ENCODE peak calls at places on chromosomes 16 and 17, in eight cellular contexts. E is ascending aorta, M is left lung, V is ovary, W is astrocyte, Y is H9, K is neural progenitor cell, S is BE2C. D is an unnamed sample.

GRCh38 chr17:11241611-11242226 is 706 bp downstream of the SHISA6 start:
- DNase-seq in E (no peak), M (no peak), V (no peak), W (no peak), Y (peak; percentile 72), K (no peak), S (no peak), D (no peak)

GRCh38 chr17:27326585-27326984 is 32.7 kb downstream of the WSB1 start:
- DNase-seq in E (no peak), M (no peak), V (no peak), W (no peak), Y (no peak), K (no peak), S (no peak), D (no peak)

GRCh38 chr17:80789356-80789902 is 202.2 kb upstream of the CHMP6 start:
- DNase-seq in E (no peak), M (peak; percentile 30), V (no peak), W (peak; percentile 89), Y (peak; percentile 19), K (no peak), S (peak; percentile 84), D (no peak)

GRCh38 chr16:27827765-27828164 is 235.7 kb downstream of the GSG1L start:
- DNase-seq in E (no peak), M (no peak), V (no peak), W (no peak), Y (no peak), K (no peak), S (no peak), D (no peak)

GRCh38 chr16:31386157-31386984 is 6.8 kb upstream of the ITGAD start:
- DNase-seq in E (no peak), M (no peak), V (no peak), W (peak; percentile 61), Y (no peak), K (no peak), S (no peak), D (no peak)

GRCh38 chr16:49464093-49464492 is 90.5 kb downstream of the C16orf78 start:
- DNase-seq in E (no peak), M (peak; percentile 5), V (no peak), W (no peak), Y (no peak), K (no peak), S (no peak), D (no peak)

GRCh38 chr16:84532299-84532724 is 27.9 kb upstream of the MEAK7 start:
- DNase-seq in E (no peak), M (peak; percentile 55), V (peak; percentile 69), W (peak; percentile 98), Y (peak; percentile 77), K (peak; percentile 90), S (no peak), D (no peak)

GRCh38 chr17:1673041-1673790 is 11.5 kb downstream of the PRPF8 start:
- DNase-seq in E (no peak), M (no peak), V (no peak), W (no peak), Y (no peak), K (no peak), S (no peak), D (no peak)

GRCh38 chr16:85464342-85465305 is 148.5 kb upstream of the GSE1 start:
- DNase-seq in E (no peak), M (no peak), V (no peak), W (no peak), Y (no peak), K (no peak), S (no peak), D (no peak)

GRCh38 chr17:12521416-12521815 is 144.3 kb upstream of the MYOCD start:
- DNase-seq in E (no peak), M (no peak), V (no peak), W (no peak), Y (no peak), K (no peak), S (no peak), D (no peak)

GRCh38 chr17:20930065-20930760 is 112.6 kb downstream of the USP22 start:
- DNase-seq in E (no peak), M (no peak), V (no peak), W (peak; percentile 42), Y (no peak), K (no peak), S (no peak), D (no peak)

GRCh38 chr17:601462-602303 is 113.0 kb downstream of the VPS53 start:
- DNase-seq in E (no peak), M (no peak), V (no peak), W (peak; percentile 76), Y (no peak), K (no peak), S (peak; percentile 85), D (no peak)

GRCh38 chr16:8505327-8505991 is 84.9 kb downstream of the TMEM114 start:
- DNase-seq in E (no peak), M (no peak), V (no peak), W (no peak), Y (no peak), K (peak; percentile 32), S (no peak), D (no peak)

GRCh38 chr17:3602499-3602898 is 6.7 kb downstream of the TRPV1 start:
- DNase-seq in E (no peak), M (no peak), V (no peak), W (no peak), Y (peak; percentile 75), K (peak; percentile 77), S (peak; percentile 35), D (no peak)

GRCh38 chr16:66427036-66427446 is at the start of gene BEAN1:
- DNase-seq in E (no peak), M (no peak), V (peak; percentile 53), W (no peak), Y (no peak), K (peak; percentile 81), S (no peak), D (no peak)

GRCh38 chr16:54402270-54402669 is 115.7 kb upstream of the IRX3 start:
- DNase-seq in E (no peak), M (no peak), V (no peak), W (no peak), Y (no peak), K (no peak), S (no peak), D (no peak)

GRCh38 chr17:5438716-5439445 is at the start of gene C1QBP:
- DNase-seq in E (peak; percentile 29), M (peak; percentile 92), V (peak; percentile 96), W (peak; percentile 75), Y (peak; percentile 97), K (peak; percentile 96), S (peak; percentile 79), D (peak; percentile 88)

GRCh38 chr16:8430401-8430800 is 159.9 kb downstream of the TMEM114 start:
- DNase-seq in E (no peak), M (no peak), V (no peak), W (no peak), Y (no peak), K (no peak), S (no peak), D (no peak)

GRCh38 chr17:1229891-1230571 is 40.2 kb upstream of the BHLHA9 start:
- DNase-seq in E (no peak), M (no peak), V (no peak), W (no peak), Y (no peak), K (no peak), S (no peak), D (no peak)

GRCh38 chr17:40556198-40556661 is 9.0 kb downstream of the CCR7 start:
- DNase-seq in E (no peak), M (no peak), V (no peak), W (no peak), Y (no peak), K (no peak), S (no peak), D (no peak)
- H3K4me1 ChIP-seq in E (no peaks in the 10 kb centered on the region), M (peaks cover 76% of the 10 kb centered on the region), V (peaks cover 60% of the 10 kb centered on the region), W (peaks cover 49% of the 10 kb centered on the region), Y (no peaks in the 10 kb centered on the region), K (peaks cover 11% of the 10 kb centered on the region), S (peaks cover 32% of the 10 kb centered on the region), D (peaks cover 100% of the 10 kb centered on the region)

GRCh38 chr17:45172232-45172540 is 10.5 kb downstream of the HEXIM2 start:
- DNase-seq in E (no peak), M (no peak), V (no peak), W (no peak), Y (no peak), K (no peak), S (no peak), D (no peak)
- H3K4me1 ChIP-seq in E (peaks cover 3% of the 10 kb centered on the region), M (peaks cover 54% of the 10 kb centered on the region), V (peaks cover 15% of the 10 kb centered on the region), W (peaks cover 31% of the 10 kb centered on the region), Y (peaks cover 2% of the 10 kb centered on the region), K (peaks cover 25% of the 10 kb centered on the region), S (peaks cover 10% of the 10 kb centered on the region), D (peaks cover 23% of the 10 kb centered on the region)

GRCh38 chr17:50519141-50519834 is 11.0 kb downstream of the MYCBPAP start:
- DNase-seq in E (no peak), M (no peak), V (no peak), W (no peak), Y (no peak), K (no peak), S (no peak), D (no peak)

GRCh38 chr17:50520483-50520882 is 12.1 kb upstream of the EPN3 start:
- DNase-seq in E (no peak), M (no peak), V (no peak), W (no peak), Y (no peak), K (no peak), S (no peak), D (no peak)

GRCh38 chr17:50522766-50523165 is 9.8 kb upstream of the EPN3 start:
- DNase-seq in E (no peak), M (no peak), V (no peak), W (no peak), Y (no peak), K (no peak), S (no peak), D (no peak)

GRCh38 chr17:50523208-50523607 is 9.3 kb upstream of the EPN3 start:
- DNase-seq in E (no peak), M (no peak), V (no peak), W (no peak), Y (no peak), K (no peak), S (no peak), D (no peak)

GRCh38 chr17:50521517-50521916 is 11.0 kb upstream of the EPN3 start:
- DNase-seq in E (no peak), M (no peak), V (no peak), W (no peak), Y (no peak), K (no peak), S (no peak), D (no peak)
- H3K4me1 ChIP-seq in E (no peaks in the 10 kb centered on the region), M (no peaks in the 10 kb centered on the region), V (peaks cover 14% of the 10 kb centered on the region), W (no peaks in the 10 kb centered on the region), Y (no peaks in the 10 kb centered on the region), K (no peaks in the 10 kb centered on the region), S (no peaks in the 10 kb centered on the region), D (no peaks in the 10 kb centered on the region)

DNA sequence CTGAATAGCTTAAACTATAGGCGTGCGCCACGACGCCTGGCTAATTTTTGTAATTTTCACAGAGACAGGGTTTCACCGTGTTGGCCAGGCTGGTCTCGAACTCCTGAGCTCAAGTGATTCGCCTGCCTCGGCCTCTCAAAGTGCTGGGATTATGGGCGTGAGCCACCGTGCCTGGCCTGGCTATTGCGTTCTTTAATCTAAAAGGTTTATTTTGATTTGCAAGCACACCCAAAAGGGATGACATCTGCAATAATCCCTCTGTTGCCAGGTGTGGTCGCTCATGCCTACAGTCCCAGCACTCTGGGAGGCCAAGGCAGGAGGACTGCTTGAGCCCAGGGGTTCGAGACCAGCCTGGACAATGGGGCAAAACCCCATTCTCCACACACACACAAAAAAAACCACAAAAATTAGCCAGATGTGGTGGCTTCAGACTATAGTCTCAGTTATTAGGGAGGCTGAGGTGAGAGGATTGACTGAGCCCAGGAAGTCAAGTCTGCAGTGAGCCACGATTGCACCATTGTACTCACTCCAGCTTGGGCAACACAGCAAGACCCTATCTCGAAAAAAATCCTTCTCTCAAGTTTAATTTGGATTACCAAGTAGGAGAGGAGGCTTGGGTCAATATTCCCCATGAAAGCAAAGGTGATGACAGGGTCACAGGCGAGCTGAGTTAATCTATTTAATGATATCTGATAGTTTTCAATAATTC is 144.1 kb downstream of the PARN start:
- DNase-seq in E (no peak), M (no peak), V (no peak), W (no peak), Y (no peak), K (no peak), S (no peak), D (no peak)
- H3K4me1 ChIP-seq in E (peaks cover 3% of the 10 kb centered on the region), M (peaks cover 20% of the 10 kb centered on the region), V (peaks cover 4% of the 10 kb centered on the region), W (peaks cover 20% of the 10 kb centered on the region), Y (peaks cover 8% of the 10 kb centered on the region), K (peaks cover 18% of the 10 kb centered on the region), S (peaks cover 14% of the 10 kb centered on the region), D (peaks cover 12% of the 10 kb centered on the region)

D was measured in CD8-positive, alpha-beta memory T cell.